ENCODE peak calls at places on chromosomes 1 and 21, in five cellular contexts. One of them, this sample, is unnamed.

GRCh38 chr1:213162338-213162737 is 111.3 kb downstream of the RPS6KC1 start:
- DNase-seq in occipital lobe: no peak
- DNase-seq in GM23338: no peak
- DNase-seq in SK-N-SH: no peak
- DNase-seq in amniotic stem cell: no peak
- DNase-seq in this sample: no peak

GRCh38 chr1:46401964-46402626 is 8.0 kb downstream of the FAAH start:
- DNase-seq in occipital lobe: peak
- DNase-seq in GM23338: peak
- DNase-seq in SK-N-SH: no peak
- DNase-seq in amniotic stem cell: peak
- DNase-seq in this sample: no peak

GRCh38 chr1:184541537-184542152 is 154.8 kb downstream of the C1orf21 start:
- DNase-seq in occipital lobe: no peak
- DNase-seq in GM23338: no peak
- DNase-seq in SK-N-SH: no peak
- DNase-seq in amniotic stem cell: no peak
- DNase-seq in this sample: no peak

GRCh38 chr1:26025517-26025916 is 3.9 kb downstream of the EXTL1 start:
- DNase-seq in occipital lobe: no peak
- DNase-seq in GM23338: no peak
- DNase-seq in SK-N-SH: no peak
- DNase-seq in amniotic stem cell: no peak
- DNase-seq in this sample: no peak

GRCh38 chr1:6588128-6588892 is 8.5 kb downstream of the ZBTB48 start:
- DNase-seq in occipital lobe: no peak
- DNase-seq in GM23338: no peak
- DNase-seq in SK-N-SH: no peak
- DNase-seq in amniotic stem cell: no peak
- DNase-seq in this sample: no peak

GRCh38 chr1:115832651-115833050 is 8.3 kb downstream of the NHLH2 start:
- DNase-seq in occipital lobe: no peak
- DNase-seq in GM23338: no peak
- DNase-seq in SK-N-SH: no peak
- DNase-seq in amniotic stem cell: no peak
- DNase-seq in this sample: no peak

GRCh38 chr1:163537809-163538208 is 216.1 kb downstream of the NUF2 start:
- DNase-seq in occipital lobe: no peak
- DNase-seq in GM23338: no peak
- DNase-seq in SK-N-SH: no peak
- DNase-seq in amniotic stem cell: no peak
- DNase-seq in this sample: no peak

GRCh38 chr1:37423810-37424209 is 50.6 kb upstream of the ZC3H12A start:
- DNase-seq in occipital lobe: no peak
- DNase-seq in GM23338: no peak
- DNase-seq in SK-N-SH: no peak
- DNase-seq in amniotic stem cell: no peak
- DNase-seq in this sample: no peak

GRCh38 chr1:21703318-21703963 is 34.3 kb upstream of the RAP1GAP start:
- DNase-seq in occipital lobe: no peak
- DNase-seq in GM23338: peak
- DNase-seq in SK-N-SH: peak
- DNase-seq in amniotic stem cell: peak
- DNase-seq in this sample: no peak

GRCh38 chr1:7552402-7552801 is 218.7 kb upstream of the VAMP3 start:
- DNase-seq in occipital lobe: no peak
- DNase-seq in GM23338: no peak
- DNase-seq in SK-N-SH: no peak
- DNase-seq in amniotic stem cell: no peak
- DNase-seq in this sample: no peak

GRCh38 chr1:54547601-54548388 is at the start of gene ACOT11:
- DNase-seq in occipital lobe: peak
- DNase-seq in GM23338: peak
- DNase-seq in SK-N-SH: peak
- DNase-seq in amniotic stem cell: no peak
- DNase-seq in this sample: no peak

GRCh38 chr1:67683736-67684525 is 1.1 kb upstream of the GADD45A start:
- DNase-seq in occipital lobe: peak
- DNase-seq in GM23338: no peak
- DNase-seq in SK-N-SH: no peak
- DNase-seq in amniotic stem cell: peak
- DNase-seq in this sample: peak

GRCh38 chr1:211830330-211831142 is at the start of gene LPGAT1:
- DNase-seq in occipital lobe: peak
- DNase-seq in GM23338: peak
- DNase-seq in SK-N-SH: peak
- DNase-seq in amniotic stem cell: peak
- DNase-seq in this sample: peak

GRCh38 chr1:21447311-21447710 is 7.4 kb downstream of the NBPF3 start:
- DNase-seq in occipital lobe: no peak
- DNase-seq in GM23338: no peak
- DNase-seq in SK-N-SH: no peak
- DNase-seq in amniotic stem cell: peak
- DNase-seq in this sample: no peak

GRCh38 chr21:31732538-31732864 is 583 bp upstream of the SCAF4 start:
- DNase-seq in occipital lobe: peak
- DNase-seq in GM23338: no peak
- DNase-seq in SK-N-SH: no peak
- DNase-seq in amniotic stem cell: no peak
- DNase-seq in this sample: no peak

GRCh38 chr1:204446413-204447111 is 34.9 kb upstream of the PPP1R15B start:
- DNase-seq in occipital lobe: no peak
- DNase-seq in GM23338: peak
- DNase-seq in SK-N-SH: peak
- DNase-seq in amniotic stem cell: peak
- DNase-seq in this sample: peak

GRCh38 chr1:115251340-115251748 is 86.7 kb downstream of the NGF start:
- DNase-seq in occipital lobe: no peak
- DNase-seq in GM23338: no peak
- DNase-seq in SK-N-SH: no peak
- DNase-seq in amniotic stem cell: no peak
- DNase-seq in this sample: no peak

GRCh38 chr1:225476538-225476988 is 48.7 kb upstream of the LBR start:
- DNase-seq in occipital lobe: no peak
- DNase-seq in GM23338: no peak
- DNase-seq in SK-N-SH: no peak
- DNase-seq in amniotic stem cell: no peak
- DNase-seq in this sample: no peak

GRCh38 chr1:79388694-79389361 is 382.3 kb upstream of the ADGRL4 start:
- DNase-seq in occipital lobe: no peak
- DNase-seq in GM23338: no peak
- DNase-seq in SK-N-SH: no peak
- DNase-seq in amniotic stem cell: no peak
- DNase-seq in this sample: no peak

This sample was measured in GM10248.